ENCODE peak calls at places on chromosomes 7 and 10, in nine cellular contexts. B is A549, E is Panc1, F is GM23338, H is HL-60, V is HepG2, A is GM12878, C is HCT116, M is SK-N-SH. X is an unnamed sample.

GRCh38 chr7:28347964-28348363 is 64.4 kb upstream of the CREB5 start:
- DNase-seq in B (no peak), E (no peak), F (no peak), H (no peak), V (no peak), A (no peak), C (no peak), M (no peak), X (no peak)

GRCh38 chr7:147771344-147771743 is 819.2 kb upstream of the C7orf33 start:
- DNase-seq in B (no peak), E (no peak), F (no peak), H (no peak), V (no peak), A (no peak), C (no peak), M (no peak), X (no peak)

GRCh38 chr7:2843711-2844152 is 376 bp downstream of the GNA12 start:
- DNase-seq in B (peak), E (no peak), F (no peak), H (peak), V (no peak), A (no peak), C (no peak), M (peak), X (peak)

GRCh38 chr10:110893559-110894179 is 21.9 kb downstream of the PDCD4 start:
- DNase-seq in B (peak), E (no peak), F (peak), H (peak), V (peak), A (no peak), C (peak), M (peak), X (peak)

GRCh38 chr10:70272925-70273316 is 10.9 kb downstream of the NPFFR1 start:
- DNase-seq in B (peak), E (no peak), F (no peak), H (no peak), V (no peak), A (peak), C (no peak), M (peak), X (peak)

GRCh38 chr7:930975-931758 is 23.3 kb downstream of the ADAP1 start:
- DNase-seq in B (no peak), E (no peak), F (no peak), H (peak), V (no peak), A (no peak), C (no peak), M (no peak), X (no peak)

GRCh38 chr7:101947899-101948298 is 130.5 kb downstream of the CUX1 start:
- DNase-seq in B (no peak), E (no peak), F (peak), H (no peak), V (no peak), A (no peak), C (no peak), M (peak), X (peak)

GRCh38 chr10:97020452-97021400 is 165.0 kb downstream of the SLIT1 start:
- DNase-seq in B (no peak), E (no peak), F (no peak), H (no peak), V (no peak), A (no peak), C (no peak), M (no peak), X (no peak)

GRCh38 chr10:86862373-86862772 is 95.0 kb downstream of the MMRN2 start:
- DNase-seq in B (no peak), E (no peak), F (peak), H (no peak), V (no peak), A (no peak), C (no peak), M (no peak), X (no peak)

GRCh38 chr10:92126100-92126650 is 164.7 kb downstream of the CPEB3 start:
- DNase-seq in B (no peak), E (no peak), F (no peak), H (no peak), V (no peak), A (no peak), C (no peak), M (no peak), X (no peak)

GRCh38 chr10:35585903-35586535 is 19.1 kb upstream of the GJD4 start:
- DNase-seq in B (no peak), E (no peak), F (no peak), H (no peak), V (peak), A (no peak), C (no peak), M (no peak), X (no peak)

GRCh38 chr7:97722386-97722785 is 9.5 kb upstream of the TAC1 start:
- DNase-seq in B (no peak), E (no peak), F (no peak), H (no peak), V (no peak), A (no peak), C (no peak), M (no peak), X (no peak)
- TF ChIP-seq REST in B (no peak), E (no peak), F (no peak), H (no peak), V (no peak), A (no peak), C (no peak), M (no peak), X (no peak)

DNA sequence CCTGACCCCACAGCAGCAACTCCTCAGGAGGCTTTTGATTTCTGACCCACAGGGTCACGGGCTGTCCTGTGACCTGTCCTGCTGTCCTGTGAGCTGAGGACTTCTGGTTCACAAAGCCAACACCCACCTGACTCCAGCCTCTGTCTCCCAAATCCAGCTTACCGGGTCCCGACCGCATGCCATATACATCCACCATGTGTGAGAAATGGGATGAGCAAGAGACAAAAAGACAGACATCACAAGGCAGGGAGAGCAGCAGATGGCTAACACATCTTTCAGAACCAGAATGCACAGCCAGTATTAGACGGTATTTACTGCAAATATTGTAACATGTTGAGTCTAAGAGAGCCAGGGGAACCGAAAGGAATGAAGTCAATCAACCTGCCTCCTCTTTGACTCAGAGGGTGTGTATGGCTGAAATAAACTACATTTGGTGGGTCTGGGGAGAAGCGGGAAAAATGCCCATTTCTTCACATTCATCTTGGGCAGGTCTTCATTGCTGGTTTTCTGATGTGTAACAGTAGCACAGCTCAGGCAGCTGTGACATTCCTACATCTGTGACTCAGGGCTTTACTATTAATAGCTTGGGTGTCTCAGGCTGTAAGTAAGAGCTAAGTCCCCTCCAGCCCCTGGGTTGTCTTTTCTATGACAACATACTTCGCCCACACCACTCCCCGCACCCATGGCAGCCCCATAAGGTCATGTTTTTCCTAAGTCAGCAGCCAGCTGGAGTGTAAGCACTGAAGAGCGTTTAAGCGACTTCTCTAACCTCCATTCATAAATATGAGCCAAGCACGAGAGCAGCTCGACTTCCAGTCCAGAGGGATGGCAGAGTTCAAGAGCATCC is 25.0 kb downstream of the ABLIM1 start:
- DNase-seq in B (peak), E (peak), F (no peak), H (no peak), V (peak), A (no peak), C (peak), M (peak), X (peak)
- TF ChIP-seq REST in B (no peak), E (no peak), F (no peak), H (no peak), V (no peak), A (no peak), C (no peak), M (no peak), X (no peak)

DNA sequence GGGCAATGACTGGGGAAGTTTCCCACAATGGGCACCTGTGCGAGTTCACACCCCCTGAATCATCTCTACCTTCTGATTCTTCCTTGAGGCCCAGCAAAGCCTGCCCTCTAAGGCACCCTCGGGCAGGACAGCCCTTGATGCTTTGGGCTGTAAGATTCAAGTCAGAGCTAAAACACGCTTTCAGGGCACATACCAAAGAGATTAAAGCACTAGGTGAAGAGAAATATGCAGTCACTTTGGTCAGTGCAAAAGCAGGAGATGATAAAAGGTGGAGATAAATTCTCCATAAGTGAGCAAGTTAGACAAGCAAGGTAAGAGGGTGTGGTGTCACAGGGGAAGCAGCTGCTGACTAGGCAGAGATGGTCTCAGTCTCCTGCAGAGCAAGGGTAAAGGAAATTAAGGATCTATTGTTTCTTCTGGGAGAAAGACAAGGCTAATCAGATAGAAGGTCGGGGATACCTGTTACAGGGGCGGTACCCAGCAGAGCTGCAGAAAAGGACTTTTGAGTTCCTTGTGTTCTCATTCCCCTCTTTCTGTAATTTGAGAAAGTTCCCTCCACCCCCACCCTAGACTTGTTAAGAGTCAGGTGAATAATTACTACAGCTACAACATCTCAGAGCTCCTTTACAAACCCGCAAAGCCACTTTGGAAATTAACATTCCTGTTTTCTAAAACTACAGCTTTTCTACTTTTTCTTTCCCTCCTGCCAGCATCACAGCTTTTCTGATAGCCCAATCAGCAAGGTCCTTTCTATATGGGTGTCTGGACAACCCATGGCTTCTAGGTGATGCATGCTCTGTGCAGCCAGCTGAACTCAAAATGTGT is 26.4 kb downstream of the PDLIM1 start:
- DNase-seq in B (no peak), E (no peak), F (peak), H (no peak), V (no peak), A (no peak), C (peak), M (no peak), X (no peak)
- TF ChIP-seq REST in B (no peak), E (no peak), F (no peak), H (no peak), V (no peak), A (no peak), C (no peak), M (no peak), X (no peak)

GRCh38 chr10:51699145-51699474 is 285 bp downstream of the CSTF2T start:
- DNase-seq in B (no peak), E (no peak), F (peak), H (no peak), V (no peak), A (no peak), C (no peak), M (no peak), X (no peak)
- TF ChIP-seq REST in B (no peak), E (no peak), F (no peak), H (no peak), V (no peak), A (no peak), C (no peak), M (no peak), X (no peak)

DNA sequence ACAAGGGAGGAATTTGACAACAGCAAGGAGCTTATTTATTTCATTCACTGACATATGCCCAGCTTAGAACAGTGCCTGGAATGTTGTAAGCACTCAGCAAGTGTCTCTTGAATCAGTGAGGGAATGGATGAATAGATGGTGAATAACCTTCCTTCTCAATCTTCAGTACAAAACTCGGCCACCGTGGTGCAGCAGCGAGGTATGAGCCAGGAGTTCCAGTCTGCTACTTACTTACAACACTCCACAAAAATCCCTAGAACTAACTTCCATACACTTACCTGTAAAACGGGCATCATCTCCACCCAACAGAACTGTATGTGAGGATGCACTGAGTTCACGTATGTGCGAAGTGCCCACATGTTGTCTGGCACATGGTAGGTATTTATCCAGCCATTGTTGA is 237.4 kb downstream of the WDR11 start:
- DNase-seq in B (peak), E (no peak), F (peak), H (peak), V (no peak), A (no peak), C (no peak), M (peak), X (no peak)
- TF ChIP-seq REST in B (no peak), E (no peak), F (no peak), H (no peak), V (no peak), A (no peak), C (no peak), M (no peak), X (no peak)

GRCh38 chr7:132049462-132050304 is 493.3 kb upstream of the PODXL start:
- DNase-seq in B (peak), E (peak), F (peak), H (peak), V (peak), A (no peak), C (peak), M (no peak), X (peak)
- TF ChIP-seq REST in B (no peak), E (no peak), F (no peak), H (no peak), V (no peak), A (no peak), C (no peak), M (no peak), X (no peak)

X was measured in K562.